ENCODE peak calls at places on chromosomes 13 and 19, in four cellular contexts. I is PC-9, Z is aorta, X is anterior cingulate cortex. A is an unnamed sample.

GRCh38 chr19:18674616-18675015 is 8.9 kb upstream of the CRTC1 start:
- DNase-seq in X (peak; percentile 60), Z (no peak), I (peak; percentile 33), A (peak; percentile 20)

GRCh38 chr19:11197291-11198174 is at the start of gene KANK2:
- DNase-seq in Z (peak; percentile 95), I (peak; percentile 84), X (peak; percentile 79), A (peak; percentile 77)

GRCh38 chr19:13040916-13041292 is 45.6 kb downstream of the NFIX start:
- DNase-seq in Z (no peak), X (no peak), I (no peak), A (no peak)

GRCh38 chr19:49216076-49216475 is 58.5 kb downstream of the TRPM4 start:
- DNase-seq in X (no peak), Z (no peak), I (peak; percentile 90), A (no peak)

GRCh38 chr19:48671456-48671995 is 1.3 kb downstream of the NTN5 start:
- DNase-seq in I (no peak), X (no peak), Z (no peak), A (no peak)

GRCh38 chr13:104571161-104571889 is 1505.1 kb upstream of the SLC10A2 start:
- DNase-seq in X (peak; percentile 32), Z (peak; percentile 74), I (peak; percentile 75), A (peak; percentile 86)

GRCh38 chr13:53198017-53198416 is 169.4 kb downstream of the OLFM4 start:
- DNase-seq in I (no peak), X (no peak), Z (no peak), A (no peak)

GRCh38 chr19:6861683-6862286 is 25.6 kb upstream of the ADGRE1 start:
- DNase-seq in I (peak; percentile 88), Z (no peak), X (no peak), A (no peak)

GRCh38 chr19:29806098-29806866 is 5.5 kb upstream of the CCNE1 start:
- DNase-seq in Z (peak; percentile 81), X (no peak), I (no peak), A (no peak)

GRCh38 chr13:113864303-113864890 is 521 bp upstream of the GAS6 start:
- DNase-seq in I (no peak), Z (peak; percentile 57), X (no peak), A (no peak)

A was measured in midbrain.